ENCODE peak calls at places on chromosome 22, in five cellular contexts. B is IMR-90, Y is K562, M is HepG2, Q is GM12878. Z is an unnamed sample.

GRCh38 chr22:42820075-42820763 is 36.9 kb downstream of the ARFGAP3 start:
- DNase-seq in B (peak), Y (peak), M (no peak), Q (no peak), Z (no peak)

GRCh38 chr22:40215266-40215665 is 37.5 kb downstream of the TNRC6B start:
- DNase-seq in B (no peak), Y (no peak), M (no peak), Q (no peak), Z (no peak)

GRCh38 chr22:23249506-23250423 is 69.5 kb downstream of the BCR start:
- DNase-seq in B (no peak), Y (peak), M (no peak), Q (no peak), Z (no peak)

GRCh38 chr22:44136112-44136511 is 44.6 kb upstream of the PARVG start:
- DNase-seq in B (no peak), Y (no peak), M (no peak), Q (no peak), Z (no peak)

GRCh38 chr22:40542821-40543540 is 93.5 kb downstream of the MRTFA start:
- DNase-seq in B (no peak), Y (no peak), M (no peak), Q (no peak), Z (no peak)

GRCh38 chr22:39360674-39361413 is 11.1 kb downstream of the SYNGR1 start:
- DNase-seq in B (no peak), Y (no peak), M (no peak), Q (no peak), Z (peak)

GRCh38 chr22:32764330-32765116 is 37.0 kb upstream of the TIMP3 start:
- DNase-seq in B (peak), Y (no peak), M (no peak), Q (no peak), Z (no peak)

GRCh38 chr22:41197046-41197807 is 7.9 kb upstream of the L3MBTL2 start:
- DNase-seq in B (peak), Y (peak), M (peak), Q (no peak), Z (peak)

GRCh38 chr22:43844560-43845545 is 17.5 kb downstream of the SULT4A1 start:
- DNase-seq in B (no peak), Y (no peak), M (no peak), Q (no peak), Z (no peak)

DNA sequence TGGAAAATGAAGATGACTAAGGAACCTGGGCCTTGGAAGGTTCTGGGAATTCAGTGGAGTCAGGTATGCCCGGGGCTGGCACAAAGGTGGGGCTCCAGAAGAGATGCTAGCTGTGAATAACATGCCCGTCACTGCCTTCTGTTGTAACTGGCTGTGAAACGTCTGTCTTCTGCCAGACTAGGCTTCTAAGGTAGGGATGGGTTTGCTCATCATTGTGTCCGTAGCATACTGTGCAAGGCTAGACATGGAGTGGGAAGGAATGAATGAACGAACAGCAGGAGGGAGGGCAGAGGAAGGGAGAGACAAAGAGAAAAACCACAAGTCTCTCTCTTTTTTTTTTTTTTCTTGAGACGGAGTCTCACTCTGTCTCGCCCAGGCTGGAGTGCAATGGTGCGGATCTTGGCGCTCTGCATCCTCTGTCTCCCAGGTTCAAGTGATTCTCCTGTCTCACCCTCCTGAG is 327.4 kb downstream of the MN1 start:
- DNase-seq in B (no peak), Y (no peak), M (no peak), Q (no peak), Z (no peak)
- TF ChIP-seq BHLHE40 in B (no peak), Y (no peak), M (no peak), Q (no peak), Z (no peak)

GRCh38 chr22:29344137-29344536 is 28.6 kb upstream of the RASL10A start:
- DNase-seq in B (peak), Y (no peak), M (peak), Q (no peak), Z (peak)

GRCh38 chr22:29342177-29342576 is 26.7 kb upstream of the RASL10A start:
- DNase-seq in B (no peak), Y (no peak), M (peak), Q (no peak), Z (no peak)

GRCh38 chr22:29342577-29343312 is 27.2 kb upstream of the RASL10A start:
- DNase-seq in B (no peak), Y (peak), M (peak), Q (no peak), Z (no peak)

GRCh38 chr22:29341849-29342127 is 26.3 kb upstream of the RASL10A start:
- DNase-seq in B (no peak), Y (no peak), M (no peak), Q (no peak), Z (no peak)

DNA sequence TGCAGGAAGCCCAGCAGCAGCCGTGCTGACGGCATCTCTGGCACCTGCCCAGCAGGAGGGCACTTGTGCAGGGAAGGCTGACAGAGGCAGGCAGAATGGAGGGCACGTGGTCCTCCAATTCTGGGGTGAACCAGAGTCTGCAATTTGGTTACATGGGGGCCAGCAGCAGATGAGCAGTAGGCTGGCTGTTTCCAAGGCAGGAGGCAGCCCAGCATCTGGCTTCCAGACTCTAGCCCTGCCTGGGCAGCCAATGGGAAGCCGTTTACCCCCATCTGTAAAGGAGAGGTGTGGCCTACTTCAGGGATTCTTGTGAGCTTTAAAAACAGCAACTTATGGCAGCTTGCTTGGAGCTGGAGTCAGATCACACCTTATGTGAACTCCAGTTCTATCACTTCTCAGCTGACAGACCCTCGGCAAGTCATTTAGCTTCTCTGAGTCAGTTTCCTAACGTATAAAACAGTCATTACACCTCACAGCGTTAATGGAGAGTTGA is 27.9 kb upstream of the RASL10A start:
- DNase-seq in B (peak), Y (no peak), M (no peak), Q (no peak), Z (no peak)
- TF ChIP-seq POLR2A in B (no peak), Y (no peak), M (no peak), Q (no peak), Z (no peak)

GRCh38 chr22:21450858-21451331 is 16.3 kb upstream of the TMEM191C start:
- DNase-seq in B (no peak), Y (no peak), M (no peak), Q (no peak), Z (no peak)
- TF ChIP-seq RAD21 in B (no peak), Y (peak), M (no peak), Q (no peak), Z (no peak)

DNA sequence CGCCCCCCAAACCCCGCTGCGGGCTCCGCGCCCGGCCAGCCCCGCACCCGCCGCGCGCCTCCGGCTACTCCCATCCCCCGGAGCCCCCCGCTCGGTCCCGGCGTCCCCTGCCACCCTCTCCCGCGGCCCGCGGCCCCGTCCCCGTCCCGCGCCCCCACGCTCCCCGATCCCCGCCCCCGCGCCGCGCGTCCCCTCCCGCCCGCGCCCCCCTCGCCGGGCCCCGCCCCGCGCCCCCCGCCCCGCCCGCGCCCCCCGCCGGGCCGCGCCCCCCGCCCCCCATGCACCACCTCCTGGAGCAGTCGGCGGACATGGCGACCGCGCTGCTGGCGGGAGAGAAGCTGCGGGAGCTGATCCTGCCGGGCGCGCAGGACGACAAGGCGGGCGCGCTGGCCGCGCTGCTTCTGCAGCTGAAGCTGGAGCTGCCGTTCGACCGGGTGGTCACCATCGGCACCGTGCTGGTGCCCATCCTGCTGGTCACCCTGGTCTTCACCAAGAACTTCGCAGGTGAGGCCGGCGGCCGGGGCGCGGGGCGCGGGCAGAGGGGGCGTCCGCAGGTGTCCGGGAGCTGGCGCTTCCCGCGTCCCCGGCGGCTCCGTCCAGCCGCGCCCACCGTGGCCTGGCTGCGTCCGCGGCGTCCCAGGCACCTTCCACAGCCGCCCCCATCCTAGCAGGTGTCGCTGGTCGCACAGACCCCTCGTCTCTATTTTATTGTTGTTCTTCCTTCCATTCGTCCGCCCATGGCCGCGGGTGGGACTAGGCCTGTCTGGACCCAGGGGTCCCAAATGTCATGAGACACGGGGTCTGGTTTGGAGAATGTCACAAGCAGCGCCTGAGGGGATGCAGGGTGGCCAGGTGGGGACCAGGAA is at the start of gene PANX2:
- DNase-seq in B (no peak), Y (peak), M (no peak), Q (no peak), Z (no peak)
- TF ChIP-seq BHLHE40 in B (no peak), Y (no peak), M (no peak), Q (no peak), Z (no peak)

DNA sequence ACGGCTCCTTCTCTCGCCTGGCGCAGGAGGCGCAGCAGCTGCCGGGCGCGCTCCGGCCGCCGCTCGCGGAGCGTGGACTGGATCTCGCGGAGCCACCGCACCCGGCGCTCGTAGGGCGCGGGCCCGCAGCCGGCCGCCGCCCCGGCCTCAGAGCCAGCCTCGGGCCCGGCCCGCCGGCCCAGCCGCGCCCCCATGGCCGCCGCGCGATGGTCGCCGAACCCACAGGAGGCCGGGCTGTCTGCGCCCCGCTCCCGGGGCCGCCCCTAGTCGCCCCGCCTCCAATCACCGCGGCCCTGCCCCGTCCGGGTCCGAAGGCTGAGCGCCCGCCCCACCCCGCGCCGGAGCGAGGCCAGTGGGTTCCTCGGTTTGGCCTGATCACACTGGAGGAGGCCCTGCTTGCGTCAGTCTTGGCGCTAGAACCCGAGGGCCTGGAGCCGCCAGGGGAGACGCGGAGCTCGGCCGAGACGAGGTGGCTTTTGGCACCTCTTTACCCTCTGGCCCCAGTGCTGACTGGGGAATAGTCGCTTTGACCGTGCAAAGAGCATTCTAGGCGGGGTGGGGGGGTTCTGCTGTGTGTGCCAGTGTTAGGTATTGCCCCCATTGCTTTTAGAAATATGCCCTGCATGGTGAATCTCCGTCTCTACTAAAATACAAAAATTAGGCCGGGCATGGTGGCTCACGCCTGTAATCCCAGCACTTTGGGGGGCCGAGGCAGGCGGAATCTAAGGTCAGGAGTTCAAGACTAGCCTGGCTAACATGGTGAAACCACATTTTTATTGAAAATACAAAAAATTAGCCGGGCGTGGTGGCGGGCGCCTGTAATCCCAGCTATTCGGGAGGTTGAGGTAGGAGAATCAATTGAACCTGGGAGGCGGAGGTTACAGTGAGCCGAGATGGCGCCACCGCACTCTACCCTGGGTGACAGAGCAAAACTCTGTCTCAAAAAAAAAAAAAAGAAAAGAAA is at the start of gene LRRC75B:
- DNase-seq in B (peak), Y (peak), M (peak), Q (no peak), Z (peak)
- TF ChIP-seq POLR2A in B (peak), Y (peak), M (peak), Q (peak), Z (peak)

DNA sequence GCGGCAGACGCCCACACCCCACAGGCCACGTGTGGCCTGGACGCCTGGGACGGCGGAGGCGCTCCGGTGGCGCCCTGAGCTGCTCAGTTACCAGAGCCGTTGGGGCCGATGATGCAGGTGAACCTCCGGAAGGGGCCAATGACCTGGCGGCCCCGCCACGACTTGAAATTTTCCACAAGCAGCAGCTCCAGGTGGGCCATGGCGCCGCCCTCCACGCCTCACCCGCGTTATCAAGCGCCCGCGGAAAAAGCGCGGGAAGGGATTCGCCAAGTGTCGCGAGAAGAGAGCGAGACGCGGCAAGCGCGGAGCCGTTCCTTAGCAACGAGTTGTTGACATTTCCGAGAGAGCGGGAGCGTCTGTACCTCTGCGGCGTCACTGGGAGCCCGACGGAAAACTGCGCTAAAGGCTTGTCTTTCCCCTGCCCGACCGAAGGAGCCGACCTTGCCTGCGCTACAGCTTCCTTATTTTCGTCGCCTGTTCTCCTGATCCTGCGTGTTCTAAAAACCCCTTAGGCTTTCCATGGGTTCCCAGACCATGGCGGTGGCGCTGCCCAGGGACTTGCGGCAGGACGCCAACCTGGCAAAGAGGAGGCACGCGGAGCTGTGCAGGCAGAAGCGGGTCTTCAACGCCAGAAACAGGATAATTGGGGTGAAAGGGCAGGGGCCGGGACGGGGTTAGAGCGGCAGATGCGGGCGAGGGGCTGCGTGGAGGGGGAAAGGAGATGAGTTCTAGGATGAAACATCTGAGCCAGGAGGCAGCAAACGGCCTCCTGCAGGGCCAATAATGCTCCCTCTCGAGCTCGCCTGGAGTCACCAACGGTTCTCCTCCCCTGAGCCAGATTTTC is at the start of the genes RIBC2 and SMC1B:
- DNase-seq in B (peak), Y (no peak), M (peak), Q (peak), Z (peak)
- TF ChIP-seq RAD21 in B (no peak), Y (no peak), M (no peak), Q (no peak), Z (no peak)

GRCh38 chr22:37015587-37015878 is 3.7 kb downstream of the TST start:
- DNase-seq in B (no peak), Y (no peak), M (no peak), Q (no peak), Z (no peak)

GRCh38 chr22:37012956-37013355 is 6.3 kb downstream of the TST start:
- DNase-seq in B (no peak), Y (no peak), M (no peak), Q (no peak), Z (no peak)

GRCh38 chr22:37016134-37016910 is 2.9 kb downstream of the TST start:
- DNase-seq in B (no peak), Y (no peak), M (no peak), Q (no peak), Z (no peak)

GRCh38 chr22:37014415-37014806 is 4.8 kb downstream of the TST start:
- DNase-seq in B (no peak), Y (no peak), M (no peak), Q (no peak), Z (no peak)

GRCh38 chr22:37014835-37015586 is 4.2 kb downstream of the TST start:
- DNase-seq in B (no peak), Y (no peak), M (no peak), Q (no peak), Z (no peak)
- TF ChIP-seq BHLHE40 in B (no peak), Y (no peak), M (no peak), Q (no peak), Z (no peak)

Z was measured in A549.